ENCODE peak calls at places on chromosomes 3 and 15, in six cellular contexts. W, B, X, K, S and M are unnamed samples.

GRCh38 chr15:59644757-59645156 is 12.6 kb downstream of the GTF2A2 start:
- DNase-seq in W (no peak), B (no peak), X (no peak), K (no peak), S (no peak), M (peak)

GRCh38 chr3:124582621-124583437 is 147.4 kb upstream of the UMPS start:
- DNase-seq in W (no peak), B (no peak), X (no peak), K (no peak), S (no peak), M (no peak)

GRCh38 chr3:173843060-173843459 is 445.5 kb downstream of the NLGN1 start:
- DNase-seq in W (no peak), B (no peak), X (no peak), K (no peak), S (no peak), M (no peak)

GRCh38 chr15:25805006-25805405 is 58.1 kb downstream of the ATP10A start:
- DNase-seq in W (no peak), B (no peak), X (no peak), K (no peak), S (no peak), M (no peak)

GRCh38 chr3:108103971-108104797 is 13.4 kb upstream of the CD47 start:
- DNase-seq in W (peak), B (no peak), X (no peak), K (no peak), S (no peak), M (no peak)

GRCh38 chr3:129504471-129505100 is 23.9 kb upstream of the RHO start:
- DNase-seq in W (no peak), B (no peak), X (no peak), K (no peak), S (no peak), M (no peak)

GRCh38 chr15:40252438-40253178 is 13.7 kb downstream of the PAK6 start:
- DNase-seq in W (peak), B (no peak), X (no peak), K (no peak), S (peak), M (peak)

GRCh38 chr15:45631831-45632230 is 3.0 kb upstream of the SQOR start:
- DNase-seq in W (no peak), B (no peak), X (no peak), K (no peak), S (no peak), M (peak)

GRCh38 chr15:50773389-50773788 is 7.9 kb upstream of the SPPL2A start:
- DNase-seq in W (no peak), B (no peak), X (no peak), K (no peak), S (no peak), M (peak)

GRCh38 chr3:121436641-121437040 is 109.1 kb downstream of the POLQ start:
- DNase-seq in W (no peak), B (no peak), X (no peak), K (no peak), S (no peak), M (peak)

GRCh38 chr3:195208183-195208582 is 62.8 kb downstream of the XXYLT1 start:
- DNase-seq in W (no peak), B (no peak), X (no peak), K (no peak), S (no peak), M (no peak)

GRCh38 chr3:43238801-43239200 is 47.5 kb upstream of the SNRK start:
- DNase-seq in W (no peak), B (no peak), X (no peak), K (no peak), S (no peak), M (peak)

GRCh38 chr3:13388816-13389215 is 31.3 kb downstream of the NUP210 start:
- DNase-seq in W (no peak), B (no peak), X (no peak), K (no peak), S (no peak), M (no peak)

GRCh38 chr3:12004741-12005513 is 739 bp downstream of the SYN2 start:
- DNase-seq in W (peak), B (no peak), X (no peak), K (no peak), S (no peak), M (no peak)

GRCh38 chr15:67825880-67826716 is 789 bp downstream of the SKOR1 start:
- DNase-seq in W (no peak), B (no peak), X (no peak), K (no peak), S (no peak), M (no peak)

GRCh38 chr3:42148982-42149432 is 57.9 kb downstream of the TRAK1 start:
- DNase-seq in W (peak), B (no peak), X (no peak), K (no peak), S (no peak), M (peak)

GRCh38 chr3:193915613-193916012 is 220.3 kb upstream of the HES1 start:
- DNase-seq in W (no peak), B (no peak), X (no peak), K (no peak), S (no peak), M (no peak)

GRCh38 chr3:10189557-10190374 is 25.0 kb downstream of the IRAK2 start:
- DNase-seq in W (peak), B (no peak), X (no peak), K (no peak), S (no peak), M (peak)

GRCh38 chr3:183884097-183884436 is 613 bp downstream of the PARL start:
- DNase-seq in W (no peak), B (no peak), X (no peak), K (no peak), S (peak), M (no peak)

GRCh38 chr3:44729384-44729910 is at the start of gene ZNF501:
- DNase-seq in W (peak), B (peak), X (peak), K (peak), S (peak), M (peak)

GRCh38 chr15:57772223-57772957 is 65.9 kb downstream of the POLR2M start:
- DNase-seq in W (no peak), B (no peak), X (no peak), K (no peak), S (peak), M (peak)

GRCh38 chr3:156341831-156342416 is 213.0 kb downstream of the SSR3 start:
- DNase-seq in W (no peak), B (no peak), X (no peak), K (no peak), S (no peak), M (no peak)